ENCODE peak calls at places on chromosomes 13 and 19, in seven cellular contexts. One of them, this sample, is unnamed.

GRCh38 chr13:114132419-114133121 is at the start of gene RASA3:
- DNase-seq in body of pancreas: peak
- DNase-seq in tibial nerve: peak
- DNase-seq in testis: peak
- DNase-seq in choroid plexus epithelial cell: peak
- DNase-seq in NCI-H82: peak
- DNase-seq in posterior cingulate gyrus: peak
- DNase-seq in this sample: peak

GRCh38 chr13:19864339-19865309 is 1.2 kb upstream of the ZMYM5 start:
- DNase-seq in body of pancreas: peak
- DNase-seq in tibial nerve: peak
- DNase-seq in testis: peak
- DNase-seq in choroid plexus epithelial cell: peak
- DNase-seq in NCI-H82: peak
- DNase-seq in posterior cingulate gyrus: peak
- DNase-seq in this sample: peak

GRCh38 chr13:98187155-98187726 is 10.2 kb upstream of the RNF113B start:
- DNase-seq in body of pancreas: no peak
- DNase-seq in tibial nerve: no peak
- DNase-seq in testis: no peak
- DNase-seq in choroid plexus epithelial cell: no peak
- DNase-seq in NCI-H82: no peak
- DNase-seq in posterior cingulate gyrus: no peak
- DNase-seq in this sample: no peak

GRCh38 chr13:101190976-101191375 is 225.3 kb downstream of the NALCN start:
- DNase-seq in body of pancreas: no peak
- DNase-seq in tibial nerve: no peak
- DNase-seq in testis: no peak
- DNase-seq in choroid plexus epithelial cell: peak
- DNase-seq in NCI-H82: no peak
- DNase-seq in posterior cingulate gyrus: no peak
- DNase-seq in this sample: no peak

GRCh38 chr13:104949840-104950805 is 1585.3 kb downstream of the EFNB2 start:
- DNase-seq in body of pancreas: no peak
- DNase-seq in tibial nerve: peak
- DNase-seq in testis: no peak
- DNase-seq in choroid plexus epithelial cell: peak
- DNase-seq in NCI-H82: no peak
- DNase-seq in posterior cingulate gyrus: no peak
- DNase-seq in this sample: no peak

GRCh38 chr19:31761281-31761913 is 412.2 kb upstream of the TSHZ3 start:
- DNase-seq in body of pancreas: no peak
- DNase-seq in tibial nerve: no peak
- DNase-seq in testis: no peak
- DNase-seq in choroid plexus epithelial cell: no peak
- DNase-seq in NCI-H82: no peak
- DNase-seq in posterior cingulate gyrus: no peak
- DNase-seq in this sample: peak

GRCh38 chr19:32720216-32720935 is 809 bp downstream of the TDRD12 start:
- DNase-seq in body of pancreas: no peak
- DNase-seq in tibial nerve: no peak
- DNase-seq in testis: peak
- DNase-seq in choroid plexus epithelial cell: no peak
- DNase-seq in NCI-H82: no peak
- DNase-seq in posterior cingulate gyrus: no peak
- DNase-seq in this sample: no peak

GRCh38 chr19:13077233-13077632 is 25.4 kb downstream of the LYL1 start:
- DNase-seq in body of pancreas: no peak
- DNase-seq in tibial nerve: no peak
- DNase-seq in testis: no peak
- DNase-seq in choroid plexus epithelial cell: no peak
- DNase-seq in NCI-H82: no peak
- DNase-seq in posterior cingulate gyrus: peak
- DNase-seq in this sample: no peak

GRCh38 chr19:4521170-4521887 is 3.0 kb upstream of the PLIN4 start:
- DNase-seq in body of pancreas: no peak
- DNase-seq in tibial nerve: no peak
- DNase-seq in testis: no peak
- DNase-seq in choroid plexus epithelial cell: peak
- DNase-seq in NCI-H82: no peak
- DNase-seq in posterior cingulate gyrus: no peak
- DNase-seq in this sample: no peak

GRCh38 chr19:39021063-39021462 is 11.3 kb downstream of the FBXO27 start:
- DNase-seq in body of pancreas: no peak
- DNase-seq in tibial nerve: no peak
- DNase-seq in testis: no peak
- DNase-seq in choroid plexus epithelial cell: no peak
- DNase-seq in NCI-H82: no peak
- DNase-seq in posterior cingulate gyrus: no peak
- DNase-seq in this sample: no peak

GRCh38 chr13:99375806-99376080 is 68.5 kb upstream of the GPR183 start:
- DNase-seq in body of pancreas: no peak
- DNase-seq in tibial nerve: no peak
- DNase-seq in testis: no peak
- DNase-seq in choroid plexus epithelial cell: no peak
- DNase-seq in NCI-H82: no peak
- DNase-seq in posterior cingulate gyrus: no peak
- DNase-seq in this sample: no peak

GRCh38 chr13:48236528-48237353 is 3.7 kb downstream of the ITM2B start:
- DNase-seq in body of pancreas: no peak
- DNase-seq in tibial nerve: no peak
- DNase-seq in testis: no peak
- DNase-seq in choroid plexus epithelial cell: peak
- DNase-seq in NCI-H82: peak
- DNase-seq in posterior cingulate gyrus: no peak
- DNase-seq in this sample: no peak

This sample was measured in H9.